ENCODE peak calls at places on chromosomes 11 and 22, in five cellular contexts. P is HuH-7.5, E is RKO, G is NCI-H2029 treated with DMSO at 0.1 percent for 48 hours, B is mesenteric fat pad. K is an unnamed sample.
A peak's percentile ranks its signal among the peaks of the same experiment; 100 is the strongest.

GRCh38 chr11:31956310-31956709 is 134.6 kb upstream of the RCN1 start:
- DNase-seq in P (no peak), E (peak; percentile 30), G (no peak), B (no peak), K (no peak)

GRCh38 chr22:22933807-22934542 is 46.4 kb downstream of the IGLL5 start:
- DNase-seq in P (no peak), E (no peak), G (no peak), B (no peak), K (no peak)

GRCh38 chr11:36478700-36479329 is 31.3 kb downstream of the TRAF6 start:
- DNase-seq in P (no peak), E (peak; percentile 53), G (peak; percentile 52), B (no peak), K (peak; percentile 70)

GRCh38 chr11:48058064-48058463 is 77.7 kb downstream of the PTPRJ start:
- DNase-seq in P (no peak), E (no peak), G (no peak), B (no peak), K (no peak)

GRCh38 chr11:113550179-113550578 is 75.0 kb upstream of the DRD2 start:
- DNase-seq in P (no peak), E (no peak), G (peak; percentile 97), B (no peak), K (peak; percentile 93)

GRCh38 chr11:2794947-2795346 is 90.6 kb downstream of the CDKN1C start:
- DNase-seq in P (no peak), E (no peak), G (no peak), B (peak; percentile 81), K (no peak)

GRCh38 chr11:18721576-18722292 is 4.3 kb downstream of the IGSF22 start:
- DNase-seq in P (peak; percentile 52), E (peak; percentile 66), G (no peak), B (no peak), K (peak; percentile 22)

GRCh38 chr11:72758690-72759389 is 6.6 kb upstream of the ARAP1 start:
- DNase-seq in P (no peak), E (no peak), G (peak; percentile 75), B (no peak), K (peak; percentile 98)

GRCh38 chr22:29055192-29055830 is 6.3 kb downstream of the C22orf31 start:
- DNase-seq in P (no peak), E (no peak), G (no peak), B (no peak), K (peak; percentile 7)

GRCh38 chr22:18970180-18970947 is 34.3 kb upstream of the PRODH start:
- DNase-seq in P (peak; percentile 47), E (no peak), G (no peak), B (no peak), K (no peak)

GRCh38 chr11:122246885-122247284 is 130.9 kb upstream of the BLID start:
- DNase-seq in P (no peak), E (no peak), G (peak; percentile 11), B (no peak), K (peak; percentile 26)

GRCh38 chr11:35709386-35709785 is 46.8 kb downstream of the TRIM44 start:
- DNase-seq in P (no peak), E (no peak), G (no peak), B (no peak), K (peak; percentile 35)

GRCh38 chr11:100515087-100515486 is 172.0 kb upstream of the ARHGAP42 start:
- DNase-seq in P (no peak), E (no peak), G (no peak), B (no peak), K (no peak)

GRCh38 chr11:128733440-128734115 is 39.7 kb downstream of the FLI1 start:
- DNase-seq in P (no peak), E (no peak), G (no peak), B (no peak), K (no peak)

GRCh38 chr11:117281159-117281558 is 10.0 kb upstream of the BACE1-AS start:
- DNase-seq in P (no peak), E (peak; percentile 64), G (no peak), B (no peak), K (peak; percentile 72)

GRCh38 chr11:13269775-13270174 is 7.8 kb upstream of the BMAL1 start:
- DNase-seq in P (no peak), E (no peak), G (no peak), B (no peak), K (peak; percentile 13)

GRCh38 chr11:33454264-33454663 is 197.1 kb downstream of the HIPK3 start:
- DNase-seq in P (no peak), E (no peak), G (no peak), B (no peak), K (peak; percentile 12)

GRCh38 chr11:70429428-70429705 is 31.0 kb downstream of the CTTN start:
- DNase-seq in P (no peak), E (no peak), G (no peak), B (no peak), K (no peak)

GRCh38 chr22:45072322-45072903 is 62.6 kb upstream of the PHF21B start:
- DNase-seq in P (no peak), E (peak; percentile 77), G (no peak), B (no peak), K (no peak)

GRCh38 chr11:74018331-74019005 is 9.6 kb upstream of the UCP3 start:
- DNase-seq in P (peak; percentile 51), E (no peak), G (peak; percentile 84), B (peak; percentile 95), K (no peak)

K was measured in DMS79 treated with DMSO at 0.1 percent for 48 hours.